ENCODE peak calls at places on chromosomes 13 and 19, in seven cellular contexts. Q is SK-N-SH, M is A549, X is K562, D is endothelial cell of umbilical vein, N is HCT116, W is H1. U is an unnamed sample.

GRCh38 chr19:18612772-18613588 is at the start of gene TMEM59L:
- DNase-seq in X (no peak), D (no peak), Q (peak), N (no peak), W (peak), M (no peak), U (no peak)

GRCh38 chr13:26941345-26942174 is 181.0 kb upstream of the GPR12 start:
- DNase-seq in N (no peak), X (no peak), M (no peak), Q (no peak), D (no peak), W (no peak), U (no peak)

GRCh38 chr13:99467764-99468163 is 33.5 kb upstream of the TM9SF2 start:
- DNase-seq in N (no peak), M (peak), W (no peak), X (no peak), Q (no peak), D (no peak), U (no peak)

GRCh38 chr19:4234142-4234861 is 5.0 kb downstream of the EBI3 start:
- DNase-seq in Q (no peak), D (no peak), N (no peak), W (no peak), M (no peak), X (peak), U (peak)

GRCh38 chr13:45439781-45440462 is 21.7 kb upstream of the SLC25A30 start:
- DNase-seq in X (no peak), W (no peak), N (no peak), Q (no peak), M (no peak), D (no peak), U (no peak)

GRCh38 chr19:39389621-39390414 is 1.1 kb downstream of the PAF1 start:
- DNase-seq in N (no peak), W (no peak), Q (no peak), D (no peak), X (no peak), M (no peak), U (no peak)

GRCh38 chr13:53137777-53138176 is 109.2 kb downstream of the OLFM4 start:
- DNase-seq in N (no peak), D (no peak), X (no peak), M (peak), W (no peak), Q (no peak), U (no peak)

GRCh38 chr19:23439623-23440022 is 44.4 kb upstream of the ZNF91 start:
- DNase-seq in X (no peak), Q (no peak), M (peak), W (peak), N (no peak), D (no peak), U (no peak)

GRCh38 chr13:109400192-109400591 is 386.2 kb downstream of the IRS2 start:
- DNase-seq in N (no peak), X (no peak), W (no peak), D (no peak), M (no peak), Q (no peak), U (no peak)

GRCh38 chr19:6862673-6863078 is 24.7 kb upstream of the ADGRE1 start:
- DNase-seq in Q (peak), D (peak), M (peak), W (peak), N (peak), X (peak), U (peak)

GRCh38 chr13:28819046-28819747 is 942 bp upstream of the MTUS2 start:
- DNase-seq in D (peak), N (no peak), X (no peak), M (peak), Q (no peak), W (peak), U (no peak)

GRCh38 chr13:76968041-76968440 is 19.7 kb downstream of the ACOD1 start:
- DNase-seq in M (no peak), W (no peak), N (no peak), X (no peak), Q (no peak), D (no peak), U (no peak)

GRCh38 chr13:67308004-67308772 is 78.1 kb upstream of the PCDH9 start:
- DNase-seq in Q (no peak), N (no peak), M (no peak), D (no peak), W (no peak), X (no peak), U (no peak)

GRCh38 chr19:13097331-13098258 is 5.1 kb downstream of the LYL1 start:
- DNase-seq in M (no peak), N (no peak), D (peak), Q (no peak), X (peak), W (peak), U (no peak)

GRCh38 chr19:6590458-6591319 is at the start of gene CD70:
- DNase-seq in D (no peak), N (no peak), Q (no peak), X (no peak), M (peak), W (peak), U (no peak)

GRCh38 chr19:16472992-16473391 is 1.2 kb upstream of the EPS15L1 start:
- DNase-seq in N (no peak), M (no peak), Q (no peak), X (no peak), W (no peak), D (no peak), U (no peak)

GRCh38 chr19:32231020-32231419 is 114.4 kb upstream of the ZNF507 start:
- DNase-seq in N (no peak), W (peak), M (no peak), D (no peak), Q (no peak), X (no peak), U (no peak)

GRCh38 chr19:51375504-51376221 is 3.2 kb upstream of the NKG7 start:
- DNase-seq in N (no peak), X (no peak), M (no peak), W (no peak), D (no peak), Q (no peak), U (no peak)

GRCh38 chr13:98416408-98416807 is 160.5 kb downstream of the STK24 start:
- DNase-seq in Q (no peak), D (no peak), W (no peak), X (no peak), N (no peak), M (no peak), U (no peak)

GRCh38 chr13:113941571-113942191 is 32.2 kb downstream of the C13orf46 start:
- DNase-seq in D (no peak), X (no peak), W (no peak), M (no peak), Q (peak), N (no peak), U (no peak)

GRCh38 chr19:11373885-11374448 is 499 bp upstream of the SWSAP1 start:
- DNase-seq in W (no peak), D (no peak), X (no peak), Q (peak), N (no peak), M (no peak), U (no peak)
- TF ChIP-seq MAX in W (no peak), D (no peak), X (no peak), Q (no peak), N (no peak), M (no peak), U (no peak)

GRCh38 chr13:44078806-44079378 is 199.2 kb downstream of the LACC1 start:
- DNase-seq in Q (peak), X (no peak), D (no peak), W (no peak), N (no peak), M (no peak), U (no peak)
- H3K4me2 ChIP-seq in Q (no peak), X (no peak), D (no peak), W (peak), N (no peak), M (no peak), U (no peak)

DNA sequence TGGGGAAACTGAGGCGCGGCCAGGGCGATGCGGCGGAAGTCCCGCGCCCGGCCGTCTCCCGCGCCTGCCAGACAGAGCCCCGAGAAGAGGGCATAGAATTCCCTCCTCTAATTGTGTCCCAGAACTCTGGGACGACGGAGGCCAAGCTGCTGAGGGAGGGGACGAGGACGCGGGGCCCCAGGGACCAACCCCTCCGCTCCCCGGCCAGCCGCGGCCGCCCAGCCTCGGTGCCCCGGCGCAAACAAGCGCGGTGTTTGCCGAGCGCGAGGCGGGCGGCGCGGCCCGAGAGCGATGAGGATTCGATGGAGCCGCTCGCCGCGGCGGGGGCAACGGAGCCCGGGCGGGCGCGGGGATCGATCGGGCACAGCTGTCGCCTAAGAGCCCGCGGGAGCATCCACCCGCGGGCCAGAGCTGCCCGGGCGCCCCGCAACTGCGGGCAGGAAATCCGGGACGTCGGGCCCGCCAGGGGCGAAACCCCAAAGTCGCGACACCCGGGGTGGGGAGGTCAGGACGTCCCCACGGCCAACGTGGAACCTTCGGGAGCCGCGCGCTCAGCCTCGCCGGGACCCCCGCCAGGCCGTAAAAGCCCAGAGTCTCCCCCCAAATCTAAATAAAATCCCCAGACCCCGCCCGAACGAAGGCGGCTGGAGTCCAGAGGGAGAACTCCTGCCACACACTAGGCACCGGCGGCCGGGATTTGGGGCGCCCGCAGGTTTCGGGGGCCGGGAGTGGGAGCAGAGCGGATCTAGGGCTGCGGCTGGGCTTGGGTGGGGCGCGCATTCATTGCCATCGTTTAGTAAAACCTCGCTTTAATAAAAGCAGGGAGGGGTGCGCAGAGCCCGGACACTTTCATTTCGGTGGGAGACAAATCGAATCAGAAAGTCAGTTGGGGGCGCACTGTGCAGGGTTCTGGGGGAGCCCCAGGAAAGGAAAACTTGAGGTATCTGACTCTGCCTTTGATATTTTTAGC is 3.6 kb upstream of the ONECUT3 start:
- DNase-seq in Q (no peak), N (no peak), X (no peak), W (no peak), M (no peak), D (no peak), U (no peak)
- TF ChIP-seq MAX in Q (no peak), N (no peak), X (no peak), W (no peak), M (no peak), D (no peak), U (no peak)

GRCh38 chr13:38686635-38687245 is at the start of gene FREM2:
- DNase-seq in N (no peak), D (no peak), X (no peak), Q (no peak), M (peak), W (peak), U (no peak)
- H3K4me2 ChIP-seq in N (no peak), D (peak), X (no peak), Q (peak), M (peak), W (peak), U (no peak)

DNA sequence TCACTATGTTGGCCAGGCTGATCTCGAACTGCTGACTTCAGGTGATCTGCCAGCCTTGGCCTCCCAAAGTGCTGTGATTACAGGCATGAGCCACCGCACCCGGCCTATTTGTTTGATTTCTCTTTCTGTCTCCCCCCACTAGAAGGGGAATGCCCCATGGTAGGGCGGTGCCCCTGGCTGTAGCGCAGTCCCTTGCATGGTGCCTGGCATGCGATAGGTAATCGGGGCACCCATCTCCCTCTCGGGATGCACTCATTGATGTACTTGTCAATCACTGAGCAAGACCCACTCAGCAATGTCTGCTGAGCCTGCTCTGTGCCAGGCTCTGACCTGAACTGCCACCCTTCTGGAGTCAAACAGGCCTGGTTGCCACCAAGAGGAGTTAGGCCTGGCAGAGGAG is 19.8 kb downstream of the DNM2 start:
- DNase-seq in D (no peak), Q (no peak), N (no peak), W (no peak), M (no peak), X (no peak), U (no peak)
- TF ChIP-seq MAX in D (no peak), Q (no peak), N (no peak), W (no peak), M (no peak), X (no peak), U (no peak)